ENCODE peak calls at places on chromosomes 6 and 20, in four cellular contexts. One of them, this sample, is unnamed.

GRCh38 chr6:33915134-33915533 is 111.3 kb upstream of the MLN start:
- DNase-seq in brain microvascular endothelial cell: no peak
- DNase-seq in effector CD8-positive, alpha-beta T cell: no peak
- DNase-seq in NCI-H446 treated with DMSO at 0.1 percent for 48 hours: no peak
- DNase-seq in this sample: no peak

GRCh38 chr6:41059569-41059968 is 6.6 kb downstream of the APOBEC2 start:
- DNase-seq in brain microvascular endothelial cell: peak; percentile 5
- DNase-seq in NCI-H446 treated with DMSO at 0.1 percent for 48 hours: no peak
- DNase-seq in effector CD8-positive, alpha-beta T cell: no peak
- DNase-seq in this sample: no peak

GRCh38 chr20:48052492-48052870 is 267.2 kb upstream of the SULF2 start:
- DNase-seq in brain microvascular endothelial cell: no peak
- DNase-seq in effector CD8-positive, alpha-beta T cell: no peak
- DNase-seq in NCI-H446 treated with DMSO at 0.1 percent for 48 hours: peak; percentile 38
- DNase-seq in this sample: no peak

GRCh38 chr6:31267504-31268371 is 4.2 kb downstream of the HLA-C start:
- DNase-seq in brain microvascular endothelial cell: no peak
- DNase-seq in NCI-H446 treated with DMSO at 0.1 percent for 48 hours: no peak
- DNase-seq in effector CD8-positive, alpha-beta T cell: peak; percentile 11
- DNase-seq in this sample: no peak

GRCh38 chr6:154686162-154686561 is 47.1 kb upstream of the SCAF8 start:
- DNase-seq in brain microvascular endothelial cell: no peak
- DNase-seq in effector CD8-positive, alpha-beta T cell: no peak
- DNase-seq in NCI-H446 treated with DMSO at 0.1 percent for 48 hours: no peak
- DNase-seq in this sample: no peak

GRCh38 chr6:119361209-119361608 is 11.6 kb upstream of the MAN1A1 start:
- DNase-seq in brain microvascular endothelial cell: no peak
- DNase-seq in effector CD8-positive, alpha-beta T cell: no peak
- DNase-seq in NCI-H446 treated with DMSO at 0.1 percent for 48 hours: no peak
- DNase-seq in this sample: no peak

GRCh38 chr6:163872335-163872734 is 457.8 kb downstream of the QKI start:
- DNase-seq in effector CD8-positive, alpha-beta T cell: no peak
- DNase-seq in NCI-H446 treated with DMSO at 0.1 percent for 48 hours: no peak
- DNase-seq in brain microvascular endothelial cell: peak; percentile 84
- DNase-seq in this sample: no peak

GRCh38 chr20:52234302-52235045 is 42.9 kb upstream of the ZFP64 start:
- DNase-seq in NCI-H446 treated with DMSO at 0.1 percent for 48 hours: no peak
- DNase-seq in effector CD8-positive, alpha-beta T cell: no peak
- DNase-seq in brain microvascular endothelial cell: no peak
- DNase-seq in this sample: no peak

GRCh38 chr20:10079964-10080363 is 45.2 kb downstream of the ANKEF1 start:
- DNase-seq in NCI-H446 treated with DMSO at 0.1 percent for 48 hours: no peak
- DNase-seq in effector CD8-positive, alpha-beta T cell: no peak
- DNase-seq in brain microvascular endothelial cell: peak; percentile 16
- DNase-seq in this sample: no peak

GRCh38 chr20:57685134-57685851 is 24.5 kb downstream of the PMEPA1 start:
- DNase-seq in brain microvascular endothelial cell: no peak
- DNase-seq in NCI-H446 treated with DMSO at 0.1 percent for 48 hours: no peak
- DNase-seq in effector CD8-positive, alpha-beta T cell: no peak
- DNase-seq in this sample: no peak

GRCh38 chr6:145044606-145045275 is 690.6 kb downstream of the EPM2A start:
- DNase-seq in effector CD8-positive, alpha-beta T cell: no peak
- DNase-seq in brain microvascular endothelial cell: peak; percentile 72
- DNase-seq in NCI-H446 treated with DMSO at 0.1 percent for 48 hours: no peak
- DNase-seq in this sample: peak; percentile 20

GRCh38 chr20:31602779-31603441 is 2.2 kb upstream of the ID1 start:
- DNase-seq in NCI-H446 treated with DMSO at 0.1 percent for 48 hours: no peak
- DNase-seq in effector CD8-positive, alpha-beta T cell: no peak
- DNase-seq in brain microvascular endothelial cell: peak; percentile 70
- DNase-seq in this sample: peak; percentile 65

GRCh38 chr6:14524319-14524718 is 406.7 kb downstream of the CD83 start:
- DNase-seq in brain microvascular endothelial cell: peak; percentile 52
- DNase-seq in effector CD8-positive, alpha-beta T cell: no peak
- DNase-seq in NCI-H446 treated with DMSO at 0.1 percent for 48 hours: no peak
- DNase-seq in this sample: no peak

GRCh38 chr6:88031550-88031949 is 16.1 kb upstream of the SPACA1 start:
- DNase-seq in effector CD8-positive, alpha-beta T cell: no peak
- DNase-seq in NCI-H446 treated with DMSO at 0.1 percent for 48 hours: no peak
- DNase-seq in brain microvascular endothelial cell: no peak
- DNase-seq in this sample: no peak

GRCh38 chr6:111417946-111418345 is 65.1 kb downstream of the REV3L start:
- DNase-seq in effector CD8-positive, alpha-beta T cell: no peak
- DNase-seq in brain microvascular endothelial cell: no peak
- DNase-seq in NCI-H446 treated with DMSO at 0.1 percent for 48 hours: no peak
- DNase-seq in this sample: no peak

GRCh38 chr6:106448000-106448426 is 87.5 kb downstream of the CRYBG1 start:
- DNase-seq in NCI-H446 treated with DMSO at 0.1 percent for 48 hours: no peak
- DNase-seq in effector CD8-positive, alpha-beta T cell: no peak
- DNase-seq in brain microvascular endothelial cell: no peak
- DNase-seq in this sample: no peak

GRCh38 chr6:56913276-56914138 is 41.4 kb upstream of the BEND6 start:
- DNase-seq in NCI-H446 treated with DMSO at 0.1 percent for 48 hours: peak; percentile 96
- DNase-seq in brain microvascular endothelial cell: no peak
- DNase-seq in effector CD8-positive, alpha-beta T cell: no peak
- DNase-seq in this sample: no peak

GRCh38 chr20:17873410-17874270 is 95.0 kb downstream of the SNX5 start:
- DNase-seq in NCI-H446 treated with DMSO at 0.1 percent for 48 hours: peak; percentile 86
- DNase-seq in effector CD8-positive, alpha-beta T cell: no peak
- DNase-seq in brain microvascular endothelial cell: peak; percentile 83
- DNase-seq in this sample: peak; percentile 88

GRCh38 chr20:7094438-7094997 is 327.0 kb downstream of the BMP2 start:
- DNase-seq in effector CD8-positive, alpha-beta T cell: no peak
- DNase-seq in brain microvascular endothelial cell: peak; percentile 5
- DNase-seq in NCI-H446 treated with DMSO at 0.1 percent for 48 hours: no peak
- DNase-seq in this sample: no peak

GRCh38 chr6:88165877-88166492 is at the start of gene CNR1:
- DNase-seq in effector CD8-positive, alpha-beta T cell: no peak
- DNase-seq in brain microvascular endothelial cell: peak; percentile 15
- DNase-seq in NCI-H446 treated with DMSO at 0.1 percent for 48 hours: peak; percentile 58
- DNase-seq in this sample: no peak

GRCh38 chr6:144741659-144742058 is 456.5 kb downstream of the UTRN start:
- DNase-seq in effector CD8-positive, alpha-beta T cell: no peak
- DNase-seq in NCI-H446 treated with DMSO at 0.1 percent for 48 hours: no peak
- DNase-seq in brain microvascular endothelial cell: no peak
- DNase-seq in this sample: no peak

GRCh38 chr20:48189177-48189576 is 403.9 kb upstream of the SULF2 start:
- DNase-seq in NCI-H446 treated with DMSO at 0.1 percent for 48 hours: no peak
- DNase-seq in brain microvascular endothelial cell: peak; percentile 4
- DNase-seq in effector CD8-positive, alpha-beta T cell: no peak
- DNase-seq in this sample: no peak

GRCh38 chr20:53899351-53900167 is 170.8 kb downstream of the BCAS1 start:
- DNase-seq in brain microvascular endothelial cell: no peak
- DNase-seq in effector CD8-positive, alpha-beta T cell: peak; percentile 20
- DNase-seq in NCI-H446 treated with DMSO at 0.1 percent for 48 hours: peak; percentile 8
- DNase-seq in this sample: no peak

GRCh38 chr20:44273231-44274215 is 26.4 kb downstream of the GDAP1L1 start:
- DNase-seq in brain microvascular endothelial cell: no peak
- DNase-seq in NCI-H446 treated with DMSO at 0.1 percent for 48 hours: no peak
- DNase-seq in effector CD8-positive, alpha-beta T cell: no peak
- DNase-seq in this sample: no peak

GRCh38 chr6:147716434-147716833 is 207.9 kb downstream of the SAMD5 start:
- DNase-seq in NCI-H446 treated with DMSO at 0.1 percent for 48 hours: no peak
- DNase-seq in brain microvascular endothelial cell: no peak
- DNase-seq in effector CD8-positive, alpha-beta T cell: no peak
- DNase-seq in this sample: no peak

GRCh38 chr6:128740951-128741350 is 142.0 kb upstream of the LAMA2 start:
- DNase-seq in brain microvascular endothelial cell: no peak
- DNase-seq in effector CD8-positive, alpha-beta T cell: no peak
- DNase-seq in NCI-H446 treated with DMSO at 0.1 percent for 48 hours: no peak
- DNase-seq in this sample: no peak

GRCh38 chr20:1471242-1471641 is 4.6 kb upstream of the NSFL1C start:
- DNase-seq in brain microvascular endothelial cell: no peak
- DNase-seq in NCI-H446 treated with DMSO at 0.1 percent for 48 hours: no peak
- DNase-seq in effector CD8-positive, alpha-beta T cell: no peak
- DNase-seq in this sample: no peak

GRCh38 chr20:33042430-33042829 is 11.0 kb downstream of the BPIFB6 start:
- DNase-seq in effector CD8-positive, alpha-beta T cell: no peak
- DNase-seq in NCI-H446 treated with DMSO at 0.1 percent for 48 hours: no peak
- DNase-seq in brain microvascular endothelial cell: no peak
- DNase-seq in this sample: no peak

GRCh38 chr6:3455121-3455489 is 1.7 kb downstream of the SLC22A23 start:
- DNase-seq in effector CD8-positive, alpha-beta T cell: no peak
- DNase-seq in brain microvascular endothelial cell: no peak
- DNase-seq in NCI-H446 treated with DMSO at 0.1 percent for 48 hours: no peak
- DNase-seq in this sample: no peak

GRCh38 chr6:43714311-43715055 is 26.9 kb upstream of the MRPS18A start:
- DNase-seq in NCI-H446 treated with DMSO at 0.1 percent for 48 hours: no peak
- DNase-seq in effector CD8-positive, alpha-beta T cell: no peak
- DNase-seq in brain microvascular endothelial cell: no peak
- DNase-seq in this sample: no peak

GRCh38 chr6:85810558-85810957 is 167.9 kb upstream of the SYNCRIP start:
- DNase-seq in effector CD8-positive, alpha-beta T cell: no peak
- DNase-seq in NCI-H446 treated with DMSO at 0.1 percent for 48 hours: no peak
- DNase-seq in brain microvascular endothelial cell: no peak
- DNase-seq in this sample: no peak

GRCh38 chr6:28203201-28203600 is 21.9 kb upstream of the ZSCAN9 start:
- DNase-seq in effector CD8-positive, alpha-beta T cell: no peak
- DNase-seq in NCI-H446 treated with DMSO at 0.1 percent for 48 hours: no peak
- DNase-seq in brain microvascular endothelial cell: no peak
- DNase-seq in this sample: no peak

GRCh38 chr20:23093613-23094012 is 7.5 kb upstream of the CD93 start:
- DNase-seq in NCI-H446 treated with DMSO at 0.1 percent for 48 hours: no peak
- DNase-seq in brain microvascular endothelial cell: no peak
- DNase-seq in effector CD8-positive, alpha-beta T cell: no peak
- DNase-seq in this sample: no peak

GRCh38 chr6:111248789-111249188 is 161.5 kb downstream of the SLC16A10 start:
- DNase-seq in effector CD8-positive, alpha-beta T cell: no peak
- DNase-seq in NCI-H446 treated with DMSO at 0.1 percent for 48 hours: no peak
- DNase-seq in brain microvascular endothelial cell: no peak
- DNase-seq in this sample: no peak